ENCODE peak calls at places on chromosome 22, in ten cellular contexts. T is AG09309, P is psoas muscle, X is heart left ventricle, O is PC-3, A is fibroblast of lung, I is HCT116, H is uterus, S is HL-60, D is IMR-90. V is an unnamed sample.

GRCh38 chr22:36411589-36412258 is 24.0 kb upstream of the MYH9 start:
- DNase-seq in I (no peak), X (no peak), O (no peak), S (peak), T (no peak), A (no peak), D (no peak), H (no peak), P (no peak), V (no peak)

GRCh38 chr22:35430897-35431322 is 31.0 kb downstream of the MCM5 start:
- DNase-seq in I (peak), S (peak), D (peak), O (peak), X (peak), H (peak), A (peak), P (peak), T (peak), V (peak)

GRCh38 chr22:48031589-48031988 is 1269.1 kb downstream of the TBC1D22A start:
- DNase-seq in O (no peak), A (no peak), H (no peak), T (no peak), X (no peak), I (no peak), P (no peak), D (no peak), S (no peak), V (no peak)

GRCh38 chr22:23538502-23538860 is 41.6 kb downstream of the IGLL1 start:
- DNase-seq in T (no peak), P (no peak), I (no peak), H (no peak), X (no peak), S (no peak), O (no peak), D (no peak), A (no peak), V (no peak)

GRCh38 chr22:38505595-38506117 is 455 bp downstream of the DDX17 start:
- DNase-seq in S (peak), H (peak), D (peak), P (peak), I (no peak), X (peak), A (peak), T (no peak), O (peak), V (peak)

GRCh38 chr22:43883012-43883661 is 8.7 kb downstream of the PNPLA5 start:
- DNase-seq in X (no peak), O (peak), D (peak), T (no peak), S (peak), A (peak), I (peak), P (no peak), H (no peak), V (peak)

GRCh38 chr22:37442537-37442936 is 15.3 kb upstream of the ELFN2 start:
- DNase-seq in A (peak), P (no peak), I (peak), H (no peak), O (peak), S (peak), D (peak), X (no peak), T (no peak), V (peak)

GRCh38 chr22:39374801-39375200 is 24.8 kb upstream of the TAB1 start:
- DNase-seq in D (no peak), P (no peak), H (no peak), A (no peak), O (no peak), T (no peak), S (no peak), X (no peak), I (no peak), V (no peak)

GRCh38 chr22:46653596-46653995 is 33.4 kb downstream of the GRAMD4 start:
- DNase-seq in D (no peak), I (no peak), O (no peak), H (no peak), X (no peak), A (no peak), T (no peak), P (no peak), S (no peak), V (no peak)

GRCh38 chr22:38694945-38695344 is 5.8 kb downstream of the JOSD1 start:
- DNase-seq in X (no peak), T (no peak), H (no peak), S (no peak), I (no peak), D (no peak), O (no peak), A (no peak), P (no peak), V (no peak)

GRCh38 chr22:38069372-38070249 is 12.4 kb downstream of the PICK1 start:
- DNase-seq in O (no peak), T (peak), H (peak), I (no peak), D (peak), S (no peak), A (peak), X (peak), P (peak), V (peak)

GRCh38 chr22:26677217-26677616 is 19.8 kb downstream of the MIAT start:
- DNase-seq in X (no peak), D (no peak), P (no peak), S (no peak), T (no peak), O (no peak), H (no peak), I (no peak), A (no peak), V (no peak)

GRCh38 chr22:41762980-41763779 is 37.3 kb upstream of the CCDC134 start:
- DNase-seq in H (no peak), S (peak), O (peak), X (no peak), T (no peak), P (no peak), I (peak), D (no peak), A (peak), V (no peak)

GRCh38 chr22:19912236-19912999 is 29.2 kb upstream of the COMT start:
- DNase-seq in H (no peak), A (no peak), I (no peak), S (no peak), O (no peak), P (no peak), D (no peak), T (no peak), X (no peak), V (no peak)
- TF ChIP-seq CTCF in H (no peak), A (no peak), I (no peak), S (no peak), O (no peak), P (no peak), D (peak), T (no peak), X (no peak), V (peak)

DNA sequence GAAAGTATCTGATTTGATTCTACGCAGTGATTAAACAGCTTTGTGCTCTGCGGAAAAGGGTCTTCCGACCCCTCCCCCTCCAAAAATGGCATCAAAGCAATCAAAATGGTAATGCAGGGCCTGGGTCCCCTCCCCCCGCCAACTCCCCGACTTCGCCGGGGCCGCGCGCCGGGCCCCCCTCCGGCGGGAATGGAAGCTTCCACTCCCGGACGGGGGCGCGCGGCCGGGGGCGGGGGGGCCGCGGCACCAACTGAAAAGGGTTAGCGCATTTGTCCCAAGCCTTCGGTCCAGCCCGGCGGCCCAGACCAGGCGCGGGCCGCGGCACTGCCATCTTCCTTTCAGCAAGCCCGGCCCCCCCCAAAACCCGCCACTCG is 2.9 kb downstream of the PHF21B start:
- DNase-seq in O (no peak), T (no peak), X (no peak), P (peak), D (no peak), S (no peak), H (peak), A (no peak), I (no peak), V (no peak)
- H3K4me3 ChIP-seq in O (no peak), T (no peak), X (peak), P (peak), D (no peak), S (no peak), H (peak), A (no peak), I (no peak), V (no peak)

DNA sequence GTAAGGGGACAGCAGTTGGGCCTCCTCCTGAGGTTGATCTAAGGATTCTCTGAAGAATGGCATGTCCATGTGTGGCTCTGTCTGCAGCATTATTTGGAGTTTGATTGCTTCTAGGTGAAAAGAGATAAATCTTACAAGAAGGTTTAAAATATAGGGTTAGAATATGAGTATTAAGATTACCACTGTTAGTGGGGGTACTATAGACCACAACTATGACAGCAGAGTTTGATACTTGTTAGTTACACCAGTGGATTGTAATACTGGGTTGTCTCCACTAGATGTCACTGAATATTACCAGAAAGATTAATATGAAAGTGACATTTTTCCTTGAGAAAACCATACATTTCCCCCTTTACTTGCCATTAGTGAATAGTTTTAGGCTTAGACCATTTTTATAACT is 47.9 kb downstream of the ZNF280B start:
- DNase-seq in D (no peak), S (no peak), H (no peak), I (peak), A (no peak), O (peak), X (no peak), T (no peak), P (no peak), V (no peak)
- TF ChIP-seq CTCF in D (peak), S (peak), H (no peak), I (peak), A (no peak), O (peak), X (peak), T (peak), P (peak), V (peak)

GRCh38 chr22:29798318-29798717 is 31.1 kb downstream of the UQCR10 start:
- DNase-seq in S (peak), D (no peak), O (peak), T (no peak), X (no peak), P (no peak), H (no peak), A (no peak), I (no peak), V (no peak)

GRCh38 chr22:29797351-29797750 is 30.2 kb downstream of the UQCR10 start:
- DNase-seq in P (no peak), S (peak), D (no peak), O (no peak), X (no peak), T (no peak), I (no peak), A (no peak), H (no peak), V (no peak)

GRCh38 chr22:29801153-29801552 is 34.0 kb downstream of the UQCR10 start:
- DNase-seq in I (no peak), D (no peak), P (no peak), H (no peak), T (no peak), X (no peak), O (no peak), S (no peak), A (no peak), V (no peak)

GRCh38 chr22:29799217-29799680 is 32.1 kb downstream of the UQCR10 start:
- DNase-seq in X (peak), D (peak), P (peak), O (peak), I (peak), A (peak), H (peak), T (peak), S (peak), V (peak)

DNA sequence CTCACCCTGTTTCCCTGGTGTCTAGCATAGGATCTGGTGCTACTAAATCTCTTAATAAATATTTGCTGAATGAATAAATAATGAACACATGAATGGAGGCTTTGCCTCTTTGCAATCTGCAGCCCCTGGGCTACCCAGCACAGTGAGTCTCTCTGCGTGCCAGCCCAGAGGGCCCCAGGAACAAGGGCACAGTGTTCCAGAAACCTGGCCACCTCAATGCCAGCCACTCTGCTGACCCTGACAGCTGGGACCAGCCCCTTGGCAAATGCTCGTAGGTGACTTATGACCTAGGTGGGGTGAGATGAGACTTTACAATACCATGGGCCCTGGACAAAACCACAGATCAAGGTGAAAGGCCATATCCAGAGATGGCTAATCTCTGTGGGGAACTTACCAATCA is 31.6 kb downstream of the UQCR10 start:
- DNase-seq in T (no peak), I (no peak), D (no peak), O (peak), P (peak), H (no peak), A (no peak), S (no peak), X (no peak), V (no peak)
- H3K4me3 ChIP-seq in T (no peak), I (no peak), D (no peak), O (peak), P (peak), H (no peak), A (no peak), S (no peak), X (no peak), V (no peak)

V was measured in astrocyte of the spinal cord.